ENCODE peak calls at places on chromosomes 11 and 22, in four cellular contexts. Q is NB4, Z is stomach, R is left ventricle myocardium inferior. F is an unnamed sample.

GRCh38 chr11:120295110-120295509 is 30.0 kb upstream of the TLCD5 start:
- DNase-seq in Q (no peak), Z (peak; percentile 66), R (no peak), F (no peak)

GRCh38 chr11:118619444-118620205 is 12.2 kb downstream of the PHLDB1 start:
- DNase-seq in Z (no peak), Q (peak; percentile 63), R (no peak), F (no peak)

GRCh38 chr22:49871482-49871881 is 17.8 kb downstream of the ZBED4 start:
- DNase-seq in R (no peak), Z (no peak), Q (no peak), F (no peak)

GRCh38 chr22:20793386-20794131 is 19.6 kb downstream of the SERPIND1 start:
- DNase-seq in Q (no peak), Z (no peak), R (no peak), F (no peak)

GRCh38 chr11:122277553-122277952 is 161.5 kb upstream of the BLID start:
- DNase-seq in R (no peak), Q (no peak), Z (no peak), F (no peak)

GRCh38 chr22:48779661-48780596 is 1047.7 kb downstream of the BRD1 start:
- DNase-seq in Z (no peak), Q (no peak), R (no peak), F (no peak)

GRCh38 chr11:32116668-32117067 is 25.8 kb downstream of the RCN1 start:
- DNase-seq in Z (no peak), R (no peak), Q (no peak), F (no peak)

GRCh38 chr11:115848080-115848479 is 343.9 kb upstream of the CADM1 start:
- DNase-seq in R (no peak), Q (no peak), Z (no peak), F (peak; percentile 31)

GRCh38 chr11:27795955-27796861 is 96.0 kb upstream of the BDNF start:
- DNase-seq in Z (peak; percentile 26), Q (no peak), R (peak; percentile 33), F (peak; percentile 69)

GRCh38 chr11:82680252-82680651 is 53.4 kb downstream of the FAM181B start:
- DNase-seq in Q (peak; percentile 48), Z (no peak), R (no peak), F (no peak)

GRCh38 chr22:37870273-37870672 is 21.1 kb downstream of the EIF3L start:
- DNase-seq in Q (no peak), R (no peak), Z (no peak), F (no peak)

GRCh38 chr11:61609970-61610347 is 29.1 kb upstream of the SYT7 start:
- DNase-seq in Q (peak; percentile 82), Z (peak; percentile 31), R (no peak), F (peak; percentile 72)

GRCh38 chr11:114284021-114284420 is 12.2 kb upstream of the NNMT start:
- DNase-seq in R (no peak), Z (no peak), Q (no peak), F (no peak)

GRCh38 chr11:114281388-114281956 is 14.7 kb upstream of the NNMT start:
- DNase-seq in R (no peak), Z (no peak), Q (no peak), F (no peak)

GRCh38 chr11:114283422-114283821 is 12.8 kb upstream of the NNMT start:
- DNase-seq in R (no peak), Q (no peak), Z (no peak), F (no peak)

GRCh38 chr11:114280696-114281095 is 15.5 kb upstream of the NNMT start:
- DNase-seq in R (peak; percentile 48), Z (peak; percentile 52), Q (peak; percentile 60), F (peak; percentile 92)

DNA sequence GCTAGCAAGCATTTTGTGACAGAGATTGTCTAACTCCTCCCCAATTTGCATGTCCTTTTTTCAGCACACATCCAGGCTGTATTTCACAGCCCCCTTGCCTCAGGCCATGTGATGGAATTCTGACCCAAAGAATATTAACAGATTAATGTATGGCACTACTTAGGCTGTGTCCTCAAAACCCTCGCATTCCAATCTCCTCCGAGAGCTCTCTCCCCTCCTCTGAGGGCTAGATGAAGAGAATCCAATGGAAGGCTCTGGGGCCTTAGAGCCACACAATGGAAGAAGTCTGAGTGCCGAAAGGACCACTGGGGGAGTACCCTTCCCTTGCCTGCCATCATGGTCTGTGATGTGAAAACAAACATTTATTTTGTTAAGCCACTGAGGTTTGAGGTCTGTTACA is 13.7 kb upstream of the NNMT start:
- DNase-seq in Q (no peak), R (no peak), Z (no peak), F (peak; percentile 21)
- TF ChIP-seq CTCF in Q (no peak), R (no peak), Z (no peak), F (no peak)

DNA sequence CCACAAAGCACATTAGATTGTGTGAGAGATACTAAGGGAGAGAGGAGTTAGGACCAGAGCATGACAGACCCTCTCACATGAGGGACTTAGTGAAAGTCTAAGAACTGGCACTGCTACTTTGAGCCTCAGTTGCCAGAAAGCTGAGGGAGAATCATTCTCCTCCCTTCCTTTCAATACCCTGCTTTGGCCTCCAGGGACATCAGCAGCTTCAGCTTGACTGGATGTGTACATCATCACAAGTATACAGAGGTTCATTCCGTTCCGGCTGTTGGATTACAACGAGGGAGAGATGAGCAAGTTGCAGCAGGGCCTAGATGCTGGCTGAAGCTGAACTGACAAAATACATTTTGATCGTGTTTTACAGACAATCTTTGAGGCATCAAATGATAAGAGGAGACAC is 15.7 kb upstream of the ANO5 start:
- DNase-seq in Q (no peak), R (no peak), Z (no peak), F (peak; percentile 21)
- TF ChIP-seq CTCF in Q (no peak), R (peak; percentile 34), Z (no peak), F (peak; percentile 2)

GRCh38 chr11:86363424-86363823 is 11.3 kb upstream of the CCDC81 start:
- DNase-seq in Z (no peak), R (no peak), Q (no peak), F (no peak)

GRCh38 chr11:86365566-86365965 is 9.1 kb upstream of the CCDC81 start:
- DNase-seq in Q (no peak), Z (no peak), R (no peak), F (no peak)

GRCh38 chr11:86358720-86359119 is 16.0 kb upstream of the CCDC81 start:
- DNase-seq in Z (no peak), R (no peak), Q (no peak), F (no peak)

GRCh38 chr11:86355256-86355655 is 19.4 kb upstream of the CCDC81 start:
- DNase-seq in Q (no peak), Z (no peak), R (no peak), F (no peak)

GRCh38 chr11:86360775-86361395 is 13.8 kb upstream of the CCDC81 start:
- DNase-seq in Q (no peak), R (no peak), Z (no peak), F (peak; percentile 70)
- TF ChIP-seq CTCF in Q (no peak), R (no peak), Z (no peak), F (peak; percentile 68)

GRCh38 chr22:46201059-46201757 is 48.9 kb downstream of the CDPF1 start:
- DNase-seq in Q (no peak), Z (no peak), R (no peak), F (peak; percentile 75)
- TF ChIP-seq CTCF in Q (no peak), Z (no peak), R (no peak), F (no peak)

GRCh38 chr11:86629070-86629706 is 43.2 kb downstream of the ME3 start:
- DNase-seq in R (no peak), Z (no peak), Q (no peak), F (no peak)

GRCh38 chr11:86637976-86638375 is 34.4 kb downstream of the ME3 start:
- DNase-seq in Z (no peak), R (no peak), Q (peak; percentile 12), F (no peak)

GRCh38 chr11:86627776-86628455 is 44.5 kb downstream of the ME3 start:
- DNase-seq in Q (no peak), Z (no peak), R (peak; percentile 45), F (no peak)

GRCh38 chr11:86636275-86636674 is 36.1 kb downstream of the ME3 start:
- DNase-seq in Q (no peak), R (no peak), Z (no peak), F (no peak)

DNA sequence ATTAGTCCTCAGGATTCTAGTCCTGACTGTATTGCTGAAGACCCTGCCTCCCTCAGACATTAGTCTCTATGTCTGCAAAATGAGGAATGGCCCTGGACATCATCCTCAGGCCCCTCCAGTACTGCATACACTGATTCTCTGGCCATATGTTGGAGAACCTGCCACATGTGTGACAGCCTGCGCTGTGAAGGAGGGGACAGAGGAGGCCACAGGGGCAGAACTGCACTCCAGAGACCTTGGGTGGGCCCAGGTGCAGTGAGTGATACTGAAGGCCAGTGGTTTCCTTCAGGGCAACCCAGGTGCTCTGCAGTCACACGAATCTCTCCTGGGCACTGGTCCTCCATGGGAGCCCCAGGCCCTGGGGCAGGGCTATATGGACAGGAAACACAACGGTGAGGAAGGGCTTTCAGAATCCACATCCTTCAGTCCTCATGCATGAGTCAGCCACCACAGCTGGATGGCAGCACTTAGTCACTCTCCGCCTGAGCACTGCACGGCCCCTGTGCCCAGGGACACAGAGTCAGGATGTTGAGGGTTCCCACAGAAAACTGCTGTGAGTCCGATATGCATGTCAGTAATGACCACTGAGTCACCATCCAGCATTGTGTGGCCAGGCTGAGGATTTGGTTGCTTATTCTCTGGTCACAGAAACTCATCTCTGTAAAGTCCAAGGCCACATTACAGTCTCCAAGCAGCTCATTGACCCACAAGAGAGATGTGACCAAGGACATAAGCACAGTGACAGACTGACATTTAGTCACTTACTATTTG is 39.7 kb downstream of the ME3 start:
- DNase-seq in Z (no peak), R (no peak), Q (peak; percentile 72), F (peak; percentile 39)
- TF ChIP-seq CTCF in Z (no peak), R (peak; percentile 43), Q (peak; percentile 35), F (peak; percentile 59)

GRCh38 chr11:20397281-20397680 is 9.8 kb downstream of the PRMT3 start:
- DNase-seq in R (no peak), Q (peak; percentile 69), Z (no peak), F (peak; percentile 71)
- TF ChIP-seq CTCF in R (peak; percentile 59), Q (peak; percentile 54), Z (no peak), F (peak; percentile 61)

GRCh38 chr22:44711701-44712100 is 9.7 kb downstream of the PRR5 start:
- DNase-seq in Z (no peak), R (no peak), Q (no peak), F (no peak)

GRCh38 chr22:44718418-44718817 is 16.4 kb downstream of the PRR5 start:
- DNase-seq in Q (no peak), Z (no peak), R (no peak), F (no peak)

GRCh38 chr22:44712156-44712555 is 10.2 kb downstream of the PRR5 start:
- DNase-seq in Q (no peak), Z (no peak), R (no peak), F (no peak)

GRCh38 chr22:44712962-44713361 is 11.0 kb downstream of the PRR5 start:
- DNase-seq in R (no peak), Z (no peak), Q (no peak), F (no peak)

GRCh38 chr22:44714703-44715350 is 12.8 kb downstream of the PRR5 start:
- DNase-seq in Z (no peak), Q (no peak), R (no peak), F (no peak)
- TF ChIP-seq CTCF in Z (no peak), Q (no peak), R (no peak), F (no peak)

F was measured in GM23338.